ENCODE peak calls at places on chromosome 4, in nine cellular contexts. E, L, K, S, B, Q, A, Y and D are unnamed samples.

GRCh38 chr4:173399016-173399415 is at the start of gene SCRG1:
- DNase-seq in E (no peak), L (no peak), K (no peak), S (peak; percentile 80), B (no peak), Q (no peak), A (no peak), Y (no peak), D (peak; percentile 78)

GRCh38 chr4:44493924-44494323 is 45.3 kb upstream of the KCTD8 start:
- DNase-seq in E (peak; percentile 11), L (no peak), K (no peak), S (no peak), B (no peak), Q (no peak), A (no peak), Y (no peak), D (no peak)

GRCh38 chr4:6342530-6343293 is 73.1 kb downstream of the WFS1 start:
- DNase-seq in E (no peak), L (no peak), K (no peak), S (no peak), B (no peak), Q (no peak), A (no peak), Y (no peak), D (peak; percentile 71)

GRCh38 chr4:56048621-56049427 is 100.1 kb downstream of the CEP135 start:
- DNase-seq in E (peak; percentile 67), L (peak; percentile 47), K (no peak), S (peak; percentile 65), B (peak; percentile 76), Q (peak; percentile 32), A (no peak), Y (peak; percentile 68), D (peak; percentile 19)

GRCh38 chr4:7808181-7808580 is 131.5 kb downstream of the AFAP1 start:
- DNase-seq in E (no peak), L (no peak), K (no peak), S (peak; percentile 44), B (no peak), Q (no peak), A (no peak), Y (no peak), D (no peak)

GRCh38 chr4:108171541-108172230 is 3.0 kb upstream of the LEF1 start:
- DNase-seq in E (no peak), L (no peak), K (no peak), S (no peak), B (peak; percentile 45), Q (no peak), A (peak; percentile 51), Y (peak; percentile 57), D (no peak)

GRCh38 chr4:76579596-76580375 is 144.8 kb downstream of the SHROOM3 start:
- DNase-seq in E (no peak), L (no peak), K (no peak), S (no peak), B (no peak), Q (no peak), A (no peak), Y (no peak), D (no peak)

GRCh38 chr4:87209182-87209581 is 11.2 kb downstream of the KLHL8 start:
- DNase-seq in E (no peak), L (no peak), K (no peak), S (no peak), B (no peak), Q (no peak), A (no peak), Y (no peak), D (no peak)

GRCh38 chr4:111618908-111619307 is 526.3 kb upstream of the FAM241A start:
- DNase-seq in E (no peak), L (no peak), K (no peak), S (no peak), B (no peak), Q (no peak), A (no peak), Y (no peak), D (no peak)

GRCh38 chr4:110840221-110840654 is 217.4 kb upstream of the PITX2 start:
- DNase-seq in E (no peak), L (no peak), K (no peak), S (no peak), B (no peak), Q (no peak), A (no peak), Y (no peak), D (no peak)

GRCh38 chr4:113758361-113758760 is 3.2 kb downstream of the CAMK2D start:
- DNase-seq in E (no peak), L (no peak), K (no peak), S (no peak), B (no peak), Q (no peak), A (no peak), Y (no peak), D (no peak)

GRCh38 chr4:185004562-185005208 is 13.6 kb upstream of the HELT start:
- DNase-seq in E (no peak), L (no peak), K (no peak), S (peak; percentile 73), B (no peak), Q (no peak), A (no peak), Y (no peak), D (peak; percentile 19)

GRCh38 chr4:129342820-129343219 is 246.9 kb downstream of the C4orf33 start:
- DNase-seq in E (no peak), L (no peak), K (no peak), S (no peak), B (no peak), Q (no peak), A (no peak), Y (no peak), D (no peak)

GRCh38 chr4:7267829-7268228 is 75.5 kb downstream of the SORCS2 start:
- DNase-seq in E (no peak), L (no peak), K (no peak), S (no peak), B (no peak), Q (no peak), A (no peak), Y (no peak), D (no peak)

GRCh38 chr4:99062120-99062519 is 26.5 kb downstream of the ADH5 start:
- DNase-seq in E (no peak), L (no peak), K (no peak), S (no peak), B (no peak), Q (no peak), A (no peak), Y (no peak), D (no peak)

GRCh38 chr4:145545538-145546224 is 64.0 kb downstream of the SMAD1 start:
- DNase-seq in E (no peak), L (no peak), K (peak; percentile 97), S (no peak), B (peak; percentile 23), Q (no peak), A (no peak), Y (no peak), D (no peak)

GRCh38 chr4:156971623-156972369 is at the start of gene PDGFC:
- DNase-seq in E (peak; percentile 77), L (peak; percentile 4), K (no peak), S (peak; percentile 91), B (peak; percentile 85), Q (peak; percentile 80), A (no peak), Y (peak; percentile 5), D (peak; percentile 66)

GRCh38 chr4:39083164-39083563 is 21.1 kb downstream of the KLHL5 start:
- DNase-seq in E (no peak), L (no peak), K (no peak), S (no peak), B (no peak), Q (no peak), A (no peak), Y (no peak), D (no peak)

GRCh38 chr4:156705291-156705690 is 266.3 kb downstream of the PDGFC start:
- DNase-seq in E (no peak), L (no peak), K (no peak), S (no peak), B (no peak), Q (no peak), A (no peak), Y (no peak), D (no peak)

GRCh38 chr4:6360385-6360784 is 90.7 kb downstream of the WFS1 start:
- DNase-seq in E (no peak), L (no peak), K (no peak), S (no peak), B (no peak), Q (no peak), A (no peak), Y (no peak), D (peak; percentile 92)

GRCh38 chr4:139876328-139876941 is 210.8 kb downstream of the MGST2 start:
- DNase-seq in E (no peak), L (no peak), K (no peak), S (no peak), B (no peak), Q (no peak), A (no peak), Y (no peak), D (no peak)

GRCh38 chr4:39476181-39476873 is 17.5 kb downstream of the LIAS start:
- DNase-seq in E (no peak), L (no peak), K (no peak), S (no peak), B (no peak), Q (no peak), A (no peak), Y (no peak), D (no peak)

GRCh38 chr4:77310931-77311330 is 153.9 kb downstream of the CCNG2 start:
- DNase-seq in E (no peak), L (no peak), K (no peak), S (no peak), B (no peak), Q (no peak), A (no peak), Y (no peak), D (no peak)